ENCODE peak calls at places on chromosomes 12 and 14, in eight cellular contexts. One of them, this sample, is unnamed.

GRCh38 chr14:61409782-61410181 is 88.4 kb downstream of the PRKCH start:
- DNase-seq in activated T-cell treated with anti-CD3 and anti-CD28 coated beads, Interleukin-2, amount 50 U/mL, for 72 hours: no peak
- DNase-seq in SK-N-DZ: no peak
- DNase-seq in PC-9: no peak
- DNase-seq in cardiac muscle cell: no peak
- DNase-seq in RCC 7860: no peak
- DNase-seq in NCI-H2107: no peak
- DNase-seq in GM12865: no peak
- DNase-seq in this sample: no peak

GRCh38 chr14:28807518-28807917 is 40.9 kb downstream of the FOXG1 start:
- DNase-seq in activated T-cell treated with anti-CD3 and anti-CD28 coated beads, Interleukin-2, amount 50 U/mL, for 72 hours: no peak
- DNase-seq in SK-N-DZ: no peak
- DNase-seq in PC-9: no peak
- DNase-seq in cardiac muscle cell: no peak
- DNase-seq in RCC 7860: no peak
- DNase-seq in NCI-H2107: no peak
- DNase-seq in GM12865: no peak
- DNase-seq in this sample: no peak

GRCh38 chr12:16037533-16037932 is 126.4 kb downstream of the DERA start:
- DNase-seq in activated T-cell treated with anti-CD3 and anti-CD28 coated beads, Interleukin-2, amount 50 U/mL, for 72 hours: no peak
- DNase-seq in SK-N-DZ: no peak
- DNase-seq in PC-9: no peak
- DNase-seq in cardiac muscle cell: no peak
- DNase-seq in RCC 7860: no peak
- DNase-seq in NCI-H2107: no peak
- DNase-seq in GM12865: no peak
- DNase-seq in this sample: no peak

GRCh38 chr14:37144729-37145363 is 27.6 kb downstream of the SLC25A21 start:
- DNase-seq in activated T-cell treated with anti-CD3 and anti-CD28 coated beads, Interleukin-2, amount 50 U/mL, for 72 hours: no peak
- DNase-seq in SK-N-DZ: no peak
- DNase-seq in PC-9: no peak
- DNase-seq in cardiac muscle cell: no peak
- DNase-seq in RCC 7860: no peak
- DNase-seq in NCI-H2107: no peak
- DNase-seq in GM12865: no peak
- DNase-seq in this sample: no peak

GRCh38 chr12:16175893-16176292 is 101.6 kb downstream of the SLC15A5 start:
- DNase-seq in activated T-cell treated with anti-CD3 and anti-CD28 coated beads, Interleukin-2, amount 50 U/mL, for 72 hours: no peak
- DNase-seq in SK-N-DZ: no peak
- DNase-seq in PC-9: no peak
- DNase-seq in cardiac muscle cell: peak
- DNase-seq in RCC 7860: no peak
- DNase-seq in NCI-H2107: no peak
- DNase-seq in GM12865: no peak
- DNase-seq in this sample: no peak

GRCh38 chr14:94054401-94054800 is 26.6 kb downstream of the DDX24 start:
- DNase-seq in activated T-cell treated with anti-CD3 and anti-CD28 coated beads, Interleukin-2, amount 50 U/mL, for 72 hours: no peak
- DNase-seq in SK-N-DZ: no peak
- DNase-seq in PC-9: no peak
- DNase-seq in cardiac muscle cell: no peak
- DNase-seq in RCC 7860: no peak
- DNase-seq in NCI-H2107: no peak
- DNase-seq in GM12865: no peak
- DNase-seq in this sample: no peak

GRCh38 chr12:19547258-19547657 is 108.0 kb downstream of the AEBP2 start:
- DNase-seq in activated T-cell treated with anti-CD3 and anti-CD28 coated beads, Interleukin-2, amount 50 U/mL, for 72 hours: no peak
- DNase-seq in SK-N-DZ: no peak
- DNase-seq in PC-9: no peak
- DNase-seq in cardiac muscle cell: no peak
- DNase-seq in RCC 7860: no peak
- DNase-seq in NCI-H2107: no peak
- DNase-seq in GM12865: no peak
- DNase-seq in this sample: no peak

GRCh38 chr14:102508774-102509743 is 517 bp downstream of the ANKRD9 start:
- DNase-seq in activated T-cell treated with anti-CD3 and anti-CD28 coated beads, Interleukin-2, amount 50 U/mL, for 72 hours: peak
- DNase-seq in SK-N-DZ: no peak
- DNase-seq in PC-9: peak
- DNase-seq in cardiac muscle cell: peak
- DNase-seq in RCC 7860: no peak
- DNase-seq in NCI-H2107: no peak
- DNase-seq in GM12865: no peak
- DNase-seq in this sample: peak

GRCh38 chr14:51774209-51774608 is 86.2 kb upstream of the GNG2 start:
- DNase-seq in activated T-cell treated with anti-CD3 and anti-CD28 coated beads, Interleukin-2, amount 50 U/mL, for 72 hours: no peak
- DNase-seq in SK-N-DZ: no peak
- DNase-seq in PC-9: no peak
- DNase-seq in cardiac muscle cell: no peak
- DNase-seq in RCC 7860: no peak
- DNase-seq in NCI-H2107: no peak
- DNase-seq in GM12865: no peak
- DNase-seq in this sample: no peak

GRCh38 chr12:12585115-12585862 is 22.6 kb upstream of the DUSP16 start:
- DNase-seq in activated T-cell treated with anti-CD3 and anti-CD28 coated beads, Interleukin-2, amount 50 U/mL, for 72 hours: no peak
- DNase-seq in SK-N-DZ: no peak
- DNase-seq in PC-9: peak
- DNase-seq in cardiac muscle cell: no peak
- DNase-seq in RCC 7860: no peak
- DNase-seq in NCI-H2107: no peak
- DNase-seq in GM12865: no peak
- DNase-seq in this sample: peak

GRCh38 chr14:95993768-95994592 is 45.2 kb upstream of the C14orf132 start:
- DNase-seq in activated T-cell treated with anti-CD3 and anti-CD28 coated beads, Interleukin-2, amount 50 U/mL, for 72 hours: peak
- DNase-seq in SK-N-DZ: peak
- DNase-seq in PC-9: no peak
- DNase-seq in cardiac muscle cell: peak
- DNase-seq in RCC 7860: no peak
- DNase-seq in NCI-H2107: peak
- DNase-seq in GM12865: peak
- DNase-seq in this sample: peak

GRCh38 chr12:71236133-71236660 is 78.4 kb upstream of the TSPAN8 start:
- DNase-seq in activated T-cell treated with anti-CD3 and anti-CD28 coated beads, Interleukin-2, amount 50 U/mL, for 72 hours: no peak
- DNase-seq in SK-N-DZ: no peak
- DNase-seq in PC-9: no peak
- DNase-seq in cardiac muscle cell: no peak
- DNase-seq in RCC 7860: no peak
- DNase-seq in NCI-H2107: no peak
- DNase-seq in GM12865: no peak
- DNase-seq in this sample: peak

GRCh38 chr14:71005076-71005475 is 97.8 kb downstream of the PCNX1 start:
- DNase-seq in activated T-cell treated with anti-CD3 and anti-CD28 coated beads, Interleukin-2, amount 50 U/mL, for 72 hours: no peak
- DNase-seq in SK-N-DZ: no peak
- DNase-seq in PC-9: no peak
- DNase-seq in cardiac muscle cell: no peak
- DNase-seq in RCC 7860: no peak
- DNase-seq in NCI-H2107: no peak
- DNase-seq in GM12865: no peak
- DNase-seq in this sample: no peak

GRCh38 chr14:65949711-65950516 is 536.3 kb upstream of the CCDC196 start:
- DNase-seq in activated T-cell treated with anti-CD3 and anti-CD28 coated beads, Interleukin-2, amount 50 U/mL, for 72 hours: peak
- DNase-seq in SK-N-DZ: no peak
- DNase-seq in PC-9: peak
- DNase-seq in cardiac muscle cell: peak
- DNase-seq in RCC 7860: peak
- DNase-seq in NCI-H2107: peak
- DNase-seq in GM12865: peak
- DNase-seq in this sample: no peak

GRCh38 chr12:67362526-67362925 is 93.4 kb downstream of the CAND1 start:
- DNase-seq in activated T-cell treated with anti-CD3 and anti-CD28 coated beads, Interleukin-2, amount 50 U/mL, for 72 hours: no peak
- DNase-seq in SK-N-DZ: no peak
- DNase-seq in PC-9: no peak
- DNase-seq in cardiac muscle cell: no peak
- DNase-seq in RCC 7860: no peak
- DNase-seq in NCI-H2107: no peak
- DNase-seq in GM12865: peak
- DNase-seq in this sample: no peak

GRCh38 chr14:79961197-79961596 is 250.1 kb downstream of the DIO2 start:
- DNase-seq in activated T-cell treated with anti-CD3 and anti-CD28 coated beads, Interleukin-2, amount 50 U/mL, for 72 hours: no peak
- DNase-seq in SK-N-DZ: no peak
- DNase-seq in PC-9: no peak
- DNase-seq in cardiac muscle cell: no peak
- DNase-seq in RCC 7860: no peak
- DNase-seq in NCI-H2107: no peak
- DNase-seq in GM12865: no peak
- DNase-seq in this sample: no peak

GRCh38 chr12:123041042-123041531 is 60.6 kb downstream of the ARL6IP4 start:
- DNase-seq in activated T-cell treated with anti-CD3 and anti-CD28 coated beads, Interleukin-2, amount 50 U/mL, for 72 hours: no peak
- DNase-seq in SK-N-DZ: peak
- DNase-seq in PC-9: no peak
- DNase-seq in cardiac muscle cell: no peak
- DNase-seq in RCC 7860: no peak
- DNase-seq in NCI-H2107: no peak
- DNase-seq in GM12865: no peak
- DNase-seq in this sample: peak

GRCh38 chr12:122872815-122873361 is 23.0 kb downstream of the VPS37B start:
- DNase-seq in activated T-cell treated with anti-CD3 and anti-CD28 coated beads, Interleukin-2, amount 50 U/mL, for 72 hours: no peak
- DNase-seq in SK-N-DZ: no peak
- DNase-seq in PC-9: no peak
- DNase-seq in cardiac muscle cell: no peak
- DNase-seq in RCC 7860: no peak
- DNase-seq in NCI-H2107: no peak
- DNase-seq in GM12865: no peak
- DNase-seq in this sample: peak

GRCh38 chr14:102565331-102565887 is 27.0 kb upstream of the RCOR1 start:
- DNase-seq in activated T-cell treated with anti-CD3 and anti-CD28 coated beads, Interleukin-2, amount 50 U/mL, for 72 hours: no peak
- DNase-seq in SK-N-DZ: no peak
- DNase-seq in PC-9: no peak
- DNase-seq in cardiac muscle cell: no peak
- DNase-seq in RCC 7860: no peak
- DNase-seq in NCI-H2107: no peak
- DNase-seq in GM12865: peak
- DNase-seq in this sample: no peak

GRCh38 chr12:34403706-34404376 is 381.5 kb downstream of the ALG10 start:
- DNase-seq in activated T-cell treated with anti-CD3 and anti-CD28 coated beads, Interleukin-2, amount 50 U/mL, for 72 hours: no peak
- DNase-seq in SK-N-DZ: no peak
- DNase-seq in PC-9: no peak
- DNase-seq in cardiac muscle cell: no peak
- DNase-seq in RCC 7860: no peak
- DNase-seq in NCI-H2107: no peak
- DNase-seq in GM12865: no peak
- DNase-seq in this sample: peak

GRCh38 chr12:75813066-75813465 is 218.5 kb downstream of the PHLDA1 start:
- DNase-seq in activated T-cell treated with anti-CD3 and anti-CD28 coated beads, Interleukin-2, amount 50 U/mL, for 72 hours: no peak
- DNase-seq in SK-N-DZ: no peak
- DNase-seq in PC-9: no peak
- DNase-seq in cardiac muscle cell: no peak
- DNase-seq in RCC 7860: no peak
- DNase-seq in NCI-H2107: no peak
- DNase-seq in GM12865: peak
- DNase-seq in this sample: no peak

GRCh38 chr12:46154221-46154975 is 114.4 kb downstream of the SLC38A1 start:
- DNase-seq in activated T-cell treated with anti-CD3 and anti-CD28 coated beads, Interleukin-2, amount 50 U/mL, for 72 hours: no peak
- DNase-seq in SK-N-DZ: no peak
- DNase-seq in PC-9: peak
- DNase-seq in cardiac muscle cell: peak
- DNase-seq in RCC 7860: no peak
- DNase-seq in NCI-H2107: no peak
- DNase-seq in GM12865: no peak
- DNase-seq in this sample: no peak

GRCh38 chr14:75454963-75455546 is 27.2 kb downstream of the JDP2 start:
- DNase-seq in activated T-cell treated with anti-CD3 and anti-CD28 coated beads, Interleukin-2, amount 50 U/mL, for 72 hours: no peak
- DNase-seq in SK-N-DZ: no peak
- DNase-seq in PC-9: peak
- DNase-seq in cardiac muscle cell: peak
- DNase-seq in RCC 7860: peak
- DNase-seq in NCI-H2107: no peak
- DNase-seq in GM12865: peak
- DNase-seq in this sample: peak

GRCh38 chr12:62873116-62873825 is 61.7 kb downstream of the PPM1H start:
- DNase-seq in activated T-cell treated with anti-CD3 and anti-CD28 coated beads, Interleukin-2, amount 50 U/mL, for 72 hours: no peak
- DNase-seq in SK-N-DZ: no peak
- DNase-seq in PC-9: no peak
- DNase-seq in cardiac muscle cell: no peak
- DNase-seq in RCC 7860: no peak
- DNase-seq in NCI-H2107: no peak
- DNase-seq in GM12865: no peak
- DNase-seq in this sample: no peak

GRCh38 chr14:73227812-73228781 is 9.2 kb upstream of the PAPLN start:
- DNase-seq in activated T-cell treated with anti-CD3 and anti-CD28 coated beads, Interleukin-2, amount 50 U/mL, for 72 hours: no peak
- DNase-seq in SK-N-DZ: no peak
- DNase-seq in PC-9: peak
- DNase-seq in cardiac muscle cell: no peak
- DNase-seq in RCC 7860: peak
- DNase-seq in NCI-H2107: no peak
- DNase-seq in GM12865: peak
- DNase-seq in this sample: peak

GRCh38 chr14:55850803-55851202 is 267.4 kb upstream of the PELI2 start:
- DNase-seq in activated T-cell treated with anti-CD3 and anti-CD28 coated beads, Interleukin-2, amount 50 U/mL, for 72 hours: no peak
- DNase-seq in SK-N-DZ: no peak
- DNase-seq in PC-9: peak
- DNase-seq in cardiac muscle cell: no peak
- DNase-seq in RCC 7860: no peak
- DNase-seq in NCI-H2107: no peak
- DNase-seq in GM12865: no peak
- DNase-seq in this sample: no peak

GRCh38 chr12:38823743-38824142 is 81.6 kb downstream of the CPNE8 start:
- DNase-seq in activated T-cell treated with anti-CD3 and anti-CD28 coated beads, Interleukin-2, amount 50 U/mL, for 72 hours: no peak
- DNase-seq in SK-N-DZ: no peak
- DNase-seq in PC-9: no peak
- DNase-seq in cardiac muscle cell: no peak
- DNase-seq in RCC 7860: no peak
- DNase-seq in NCI-H2107: no peak
- DNase-seq in GM12865: no peak
- DNase-seq in this sample: no peak

GRCh38 chr14:103522028-103522581 is 525 bp downstream of the CKB start:
- DNase-seq in activated T-cell treated with anti-CD3 and anti-CD28 coated beads, Interleukin-2, amount 50 U/mL, for 72 hours: no peak
- DNase-seq in SK-N-DZ: no peak
- DNase-seq in PC-9: no peak
- DNase-seq in cardiac muscle cell: peak
- DNase-seq in RCC 7860: no peak
- DNase-seq in NCI-H2107: no peak
- DNase-seq in GM12865: no peak
- DNase-seq in this sample: peak

GRCh38 chr12:132506730-132507538 is 17.0 kb downstream of the FBRSL1 start:
- DNase-seq in activated T-cell treated with anti-CD3 and anti-CD28 coated beads, Interleukin-2, amount 50 U/mL, for 72 hours: peak
- DNase-seq in SK-N-DZ: peak
- DNase-seq in PC-9: no peak
- DNase-seq in cardiac muscle cell: peak
- DNase-seq in RCC 7860: no peak
- DNase-seq in NCI-H2107: no peak
- DNase-seq in GM12865: no peak
- DNase-seq in this sample: peak

GRCh38 chr14:53432378-53432802 is 279.3 kb upstream of the DDHD1 start:
- DNase-seq in activated T-cell treated with anti-CD3 and anti-CD28 coated beads, Interleukin-2, amount 50 U/mL, for 72 hours: no peak
- DNase-seq in SK-N-DZ: peak
- DNase-seq in PC-9: peak
- DNase-seq in cardiac muscle cell: peak
- DNase-seq in RCC 7860: peak
- DNase-seq in NCI-H2107: no peak
- DNase-seq in GM12865: peak
- DNase-seq in this sample: peak

GRCh38 chr14:74596747-74597456 is 15.1 kb downstream of the LTBP2 start:
- DNase-seq in activated T-cell treated with anti-CD3 and anti-CD28 coated beads, Interleukin-2, amount 50 U/mL, for 72 hours: no peak
- DNase-seq in SK-N-DZ: no peak
- DNase-seq in PC-9: no peak
- DNase-seq in cardiac muscle cell: no peak
- DNase-seq in RCC 7860: no peak
- DNase-seq in NCI-H2107: no peak
- DNase-seq in GM12865: no peak
- DNase-seq in this sample: no peak

GRCh38 chr12:120453977-120454376 is 7.7 kb downstream of the GATC start:
- DNase-seq in activated T-cell treated with anti-CD3 and anti-CD28 coated beads, Interleukin-2, amount 50 U/mL, for 72 hours: no peak
- DNase-seq in SK-N-DZ: peak
- DNase-seq in PC-9: no peak
- DNase-seq in cardiac muscle cell: peak
- DNase-seq in RCC 7860: peak
- DNase-seq in NCI-H2107: no peak
- DNase-seq in GM12865: peak
- DNase-seq in this sample: peak

GRCh38 chr12:58008658-58009057 is 67.3 kb downstream of the ATP23 start:
- DNase-seq in activated T-cell treated with anti-CD3 and anti-CD28 coated beads, Interleukin-2, amount 50 U/mL, for 72 hours: no peak
- DNase-seq in SK-N-DZ: no peak
- DNase-seq in PC-9: no peak
- DNase-seq in cardiac muscle cell: no peak
- DNase-seq in RCC 7860: no peak
- DNase-seq in NCI-H2107: no peak
- DNase-seq in GM12865: no peak
- DNase-seq in this sample: no peak

This sample was measured in SK-N-SH.